ENCODE peak calls at places on chromosomes 2 and 18, in ten cellular contexts. B, M, P, Z, O, D, A, Y, I and K are unnamed samples.
A peak's percentile ranks its signal among the peaks of the same experiment; 100 is the strongest.

GRCh38 chr2:110103060-110103961 is 12.3 kb downstream of the MALL start:
- DNase-seq in B (no peak), M (no peak), P (no peak), Z (no peak), O (no peak), D (no peak), A (no peak), Y (no peak), I (no peak), K (no peak)

GRCh38 chr2:156765450-156765849 is 329.3 kb downstream of the GPD2 start:
- DNase-seq in B (no peak), M (no peak), P (no peak), Z (no peak), O (no peak), D (no peak), A (no peak), Y (no peak), I (no peak), K (no peak)

GRCh38 chr2:134738150-134738865 is 19.5 kb upstream of the TMEM163 start:
- DNase-seq in B (no peak), M (no peak), P (no peak), Z (no peak), O (peak; percentile 28), D (no peak), A (no peak), Y (no peak), I (no peak), K (peak; percentile 64)

GRCh38 chr2:214492152-214492551 is 81.3 kb downstream of the VWC2L start:
- DNase-seq in B (no peak), M (no peak), P (no peak), Z (no peak), O (no peak), D (no peak), A (no peak), Y (no peak), I (no peak), K (no peak)

GRCh38 chr18:12079504-12080237 is 14.0 kb upstream of the ANKRD62 start:
- DNase-seq in B (no peak), M (no peak), P (no peak), Z (peak; percentile 74), O (no peak), D (no peak), A (no peak), Y (no peak), I (no peak), K (peak; percentile 82)

GRCh38 chr2:10396464-10396863 is 51.7 kb downstream of the ODC1 start:
- DNase-seq in B (no peak), M (no peak), P (no peak), Z (no peak), O (no peak), D (no peak), A (no peak), Y (no peak), I (no peak), K (no peak)

GRCh38 chr18:6776193-6776592 is 46.7 kb downstream of the ARHGAP28 start:
- DNase-seq in B (no peak), M (no peak), P (no peak), Z (peak; percentile 60), O (no peak), D (no peak), A (no peak), Y (no peak), I (no peak), K (peak; percentile 63)

GRCh38 chr2:19208479-19209204 is 149.8 kb downstream of the OSR1 start:
- DNase-seq in B (no peak), M (no peak), P (no peak), Z (no peak), O (no peak), D (no peak), A (no peak), Y (no peak), I (no peak), K (no peak)

GRCh38 chr2:160401895-160402294 is 91.7 kb downstream of the RBMS1 start:
- DNase-seq in B (no peak), M (no peak), P (no peak), Z (no peak), O (no peak), D (no peak), A (no peak), Y (no peak), I (no peak), K (no peak)

GRCh38 chr2:70133521-70134348 is 46.5 kb downstream of the PCBP1 start:
- DNase-seq in B (no peak), M (peak; percentile 74), P (no peak), Z (peak; percentile 34), O (no peak), D (no peak), A (no peak), Y (no peak), I (no peak), K (peak; percentile 93)

GRCh38 chr2:195818521-195818920 is 161.5 kb downstream of the SLC39A10 start:
- DNase-seq in B (no peak), M (no peak), P (no peak), Z (peak; percentile 40), O (peak; percentile 45), D (no peak), A (no peak), Y (peak; percentile 62), I (no peak), K (peak; percentile 56)

GRCh38 chr2:220553150-220553549 is 925.7 kb downstream of the SLC4A3 start:
- DNase-seq in B (no peak), M (no peak), P (no peak), Z (peak; percentile 33), O (no peak), D (no peak), A (no peak), Y (no peak), I (no peak), K (peak; percentile 46)

GRCh38 chr2:75787532-75788132 is 76.9 kb upstream of the GCFC2 start:
- DNase-seq in B (no peak), M (peak; percentile 6), P (no peak), Z (peak; percentile 5), O (peak; percentile 23), D (no peak), A (no peak), Y (peak; percentile 56), I (no peak), K (peak; percentile 27)

GRCh38 chr2:144201126-144201525 is 318.8 kb downstream of the ZEB2 start:
- DNase-seq in B (no peak), M (peak; percentile 54), P (no peak), Z (no peak), O (no peak), D (no peak), A (no peak), Y (no peak), I (no peak), K (no peak)

GRCh38 chr2:28210535-28210934 is 182.1 kb upstream of the FOSL2 start:
- DNase-seq in B (no peak), M (no peak), P (no peak), Z (no peak), O (no peak), D (no peak), A (no peak), Y (no peak), I (no peak), K (no peak)

GRCh38 chr2:239464166-239465016 is 63.6 kb upstream of the HDAC4 start:
- DNase-seq in B (no peak), M (no peak), P (no peak), Z (no peak), O (no peak), D (peak; percentile 43), A (no peak), Y (no peak), I (no peak), K (no peak)

GRCh38 chr2:202375006-202375610 is 1.0 kb upstream of the BMPR2 start:
- DNase-seq in B (peak; percentile 28), M (peak; percentile 22), P (peak; percentile 28), Z (peak; percentile 76), O (peak; percentile 65), D (peak; percentile 52), A (peak; percentile 13), Y (peak; percentile 78), I (no peak), K (peak; percentile 89)

GRCh38 chr18:59839931-59840685 is 59.7 kb upstream of the PMAIP1 start:
- DNase-seq in B (no peak), M (no peak), P (no peak), Z (no peak), O (no peak), D (no peak), A (no peak), Y (peak; percentile 36), I (peak; percentile 17), K (peak; percentile 26)

GRCh38 chr2:223055140-223055539 is 3.1 kb downstream of the KCNE4 start:
- DNase-seq in B (no peak), M (no peak), P (no peak), Z (peak; percentile 43), O (peak; percentile 79), D (no peak), A (no peak), Y (no peak), I (no peak), K (peak; percentile 73)

GRCh38 chr2:77268626-77269025 is 253.6 kb downstream of the LRRTM4 start:
- DNase-seq in B (no peak), M (no peak), P (no peak), Z (no peak), O (no peak), D (no peak), A (no peak), Y (no peak), I (no peak), K (peak; percentile 27)

GRCh38 chr18:40935423-40935822 is 1019.6 kb upstream of the PIK3C3 start:
- DNase-seq in B (no peak), M (peak; percentile 4), P (no peak), Z (peak; percentile 14), O (peak; percentile 36), D (no peak), A (no peak), Y (peak; percentile 57), I (no peak), K (no peak)

GRCh38 chr2:25614711-25615110 is 58.7 kb downstream of the DTNB start:
- DNase-seq in B (no peak), M (no peak), P (no peak), Z (no peak), O (no peak), D (no peak), A (no peak), Y (no peak), I (no peak), K (no peak)

GRCh38 chr2:161048317-161048716 is 111.9 kb upstream of the TANK start:
- DNase-seq in B (no peak), M (no peak), P (no peak), Z (no peak), O (no peak), D (no peak), A (no peak), Y (no peak), I (no peak), K (no peak)

GRCh38 chr2:12844511-12844910 is 127.8 kb downstream of the TRIB2 start:
- DNase-seq in B (no peak), M (no peak), P (no peak), Z (no peak), O (no peak), D (no peak), A (no peak), Y (no peak), I (no peak), K (no peak)

GRCh38 chr2:893311-893710 is 57.3 kb upstream of the SNTG2 start:
- DNase-seq in B (no peak), M (no peak), P (no peak), Z (no peak), O (peak; percentile 48), D (no peak), A (no peak), Y (peak; percentile 0), I (no peak), K (no peak)

GRCh38 chr2:236237468-236238190 is 26.6 kb downstream of the ASB18 start:
- DNase-seq in B (no peak), M (no peak), P (no peak), Z (no peak), O (no peak), D (no peak), A (no peak), Y (no peak), I (no peak), K (no peak)

GRCh38 chr2:2742745-2743144 is 411.7 kb upstream of the MYT1L start:
- DNase-seq in B (no peak), M (no peak), P (peak; percentile 16), Z (no peak), O (no peak), D (no peak), A (no peak), Y (no peak), I (no peak), K (peak; percentile 6)

GRCh38 chr2:121334581-121335293 is 49.7 kb upstream of the TFCP2L1 start:
- DNase-seq in B (no peak), M (no peak), P (no peak), Z (no peak), O (peak; percentile 9), D (no peak), A (no peak), Y (no peak), I (no peak), K (no peak)